ENCODE peak calls at places on chromosomes 12 and 14, in ten cellular contexts. N, C, I, K, Z, E, O, F, W and Y are unnamed samples.

GRCh38 chr14:101496779-101497420 is 64.4 kb upstream of the DIO3 start:
- DNase-seq in N (no peak), C (no peak), I (no peak), K (no peak), Z (no peak), E (no peak), O (peak), F (peak), W (no peak), Y (no peak)

GRCh38 chr14:56903304-56904021 is 93.2 kb upstream of the OTX2 start:
- DNase-seq in N (no peak), C (no peak), I (no peak), K (no peak), Z (no peak), E (no peak), O (no peak), F (no peak), W (no peak), Y (no peak)

GRCh38 chr12:57236224-57236924 is 6.9 kb downstream of the SHMT2 start:
- DNase-seq in N (no peak), C (no peak), I (no peak), K (no peak), Z (no peak), E (no peak), O (peak), F (peak), W (no peak), Y (no peak)

GRCh38 chr14:60665178-60665555 is 15.9 kb upstream of the SIX1 start:
- DNase-seq in N (no peak), C (no peak), I (no peak), K (no peak), Z (no peak), E (no peak), O (no peak), F (no peak), W (no peak), Y (peak)

GRCh38 chr12:2052861-2053674 is at the start of gene CACNA1C:
- DNase-seq in N (peak), C (peak), I (no peak), K (peak), Z (peak), E (no peak), O (peak), F (peak), W (peak), Y (peak)

GRCh38 chr12:77124767-77125166 is 59.4 kb upstream of the E2F7 start:
- DNase-seq in N (no peak), C (peak), I (no peak), K (no peak), Z (no peak), E (no peak), O (no peak), F (no peak), W (no peak), Y (no peak)

GRCh38 chr12:46786774-46787173 is 39.0 kb downstream of the SLC38A4 start:
- DNase-seq in N (peak), C (no peak), I (no peak), K (peak), Z (no peak), E (peak), O (no peak), F (no peak), W (no peak), Y (no peak)

GRCh38 chr14:21267886-21268611 is 1.2 kb downstream of the HNRNPC start:
- DNase-seq in N (no peak), C (peak), I (no peak), K (peak), Z (no peak), E (no peak), O (no peak), F (no peak), W (peak), Y (no peak)

GRCh38 chr14:89379891-89380820 is 36.9 kb downstream of the FOXN3 start:
- DNase-seq in N (no peak), C (no peak), I (no peak), K (no peak), Z (no peak), E (no peak), O (no peak), F (no peak), W (no peak), Y (no peak)

GRCh38 chr12:91108196-91108595 is 3.1 kb downstream of the LUM start:
- DNase-seq in N (no peak), C (no peak), I (no peak), K (no peak), Z (no peak), E (no peak), O (no peak), F (no peak), W (no peak), Y (no peak)

GRCh38 chr12:115240251-115240650 is 556.3 kb upstream of the TBX3 start:
- DNase-seq in N (no peak), C (no peak), I (no peak), K (no peak), Z (no peak), E (no peak), O (no peak), F (no peak), W (no peak), Y (no peak)

GRCh38 chr12:80714055-80714454 is 2.7 kb upstream of the MYF5 start:
- DNase-seq in N (no peak), C (no peak), I (no peak), K (peak), Z (no peak), E (no peak), O (no peak), F (peak), W (no peak), Y (no peak)

GRCh38 chr12:91422811-91423210 is 240.2 kb upstream of the DCN start:
- DNase-seq in N (no peak), C (no peak), I (no peak), K (no peak), Z (no peak), E (no peak), O (no peak), F (no peak), W (peak), Y (no peak)

GRCh38 chr14:68685419-68686211 is 107.3 kb downstream of the ZFP36L1 start:
- DNase-seq in N (no peak), C (peak), I (no peak), K (peak), Z (no peak), E (no peak), O (peak), F (no peak), W (peak), Y (no peak)

GRCh38 chr12:95074766-95075165 is 1.3 kb upstream of the NR2C1 start:
- DNase-seq in N (no peak), C (no peak), I (no peak), K (peak), Z (no peak), E (no peak), O (no peak), F (no peak), W (no peak), Y (no peak)

GRCh38 chr12:53733051-53733812 is 6.0 kb upstream of the CALCOCO1 start:
- DNase-seq in N (no peak), C (peak), I (no peak), K (no peak), Z (no peak), E (no peak), O (no peak), F (no peak), W (no peak), Y (no peak)

GRCh38 chr12:96103067-96103650 is 67.8 kb upstream of the LTA4H start:
- DNase-seq in N (no peak), C (no peak), I (no peak), K (peak), Z (no peak), E (no peak), O (no peak), F (no peak), W (no peak), Y (no peak)

GRCh38 chr12:67911293-67911637 is 78.0 kb upstream of the IFNG-AS1 start:
- DNase-seq in N (no peak), C (no peak), I (no peak), K (peak), Z (no peak), E (no peak), O (no peak), F (no peak), W (peak), Y (no peak)

GRCh38 chr12:61823102-61823501 is 437.1 kb upstream of the USP15 start:
- DNase-seq in N (no peak), C (no peak), I (no peak), K (no peak), Z (no peak), E (no peak), O (no peak), F (no peak), W (no peak), Y (no peak)

GRCh38 chr14:103057372-103058208 is at the start of gene CDC42BPB:
- DNase-seq in N (peak), C (peak), I (no peak), K (peak), Z (peak), E (peak), O (peak), F (peak), W (peak), Y (peak)

GRCh38 chr12:95548539-95549391 is 2.5 kb downstream of the USP44 start:
- DNase-seq in N (no peak), C (peak), I (no peak), K (no peak), Z (no peak), E (no peak), O (peak), F (peak), W (peak), Y (peak)

GRCh38 chr14:68655961-68656360 is 136.9 kb downstream of the ZFP36L1 start:
- DNase-seq in N (no peak), C (no peak), I (no peak), K (no peak), Z (no peak), E (no peak), O (no peak), F (peak), W (no peak), Y (no peak)

GRCh38 chr12:30308010-30308717 is 387.5 kb downstream of the IPO8 start:
- DNase-seq in N (no peak), C (peak), I (no peak), K (no peak), Z (no peak), E (no peak), O (no peak), F (no peak), W (no peak), Y (no peak)

GRCh38 chr14:61381589-61381988 is 60.2 kb downstream of the PRKCH start:
- DNase-seq in N (no peak), C (no peak), I (no peak), K (no peak), Z (no peak), E (no peak), O (no peak), F (no peak), W (no peak), Y (no peak)

GRCh38 chr14:35223927-35224326 is 68.3 kb upstream of the PSMA6 start:
- DNase-seq in N (no peak), C (no peak), I (no peak), K (no peak), Z (no peak), E (no peak), O (no peak), F (no peak), W (no peak), Y (no peak)

GRCh38 chr12:132345126-132345525 is 15.7 kb upstream of the GALNT9 start:
- DNase-seq in N (no peak), C (no peak), I (no peak), K (no peak), Z (no peak), E (no peak), O (no peak), F (no peak), W (no peak), Y (no peak)

GRCh38 chr14:41285193-41285748 is 321.4 kb upstream of the LRFN5 start:
- DNase-seq in N (no peak), C (peak), I (peak), K (peak), Z (no peak), E (no peak), O (no peak), F (no peak), W (peak), Y (peak)

GRCh38 chr14:77892890-77893484 is 93.1 kb downstream of the ADCK1 start:
- DNase-seq in N (no peak), C (no peak), I (no peak), K (no peak), Z (no peak), E (no peak), O (no peak), F (no peak), W (no peak), Y (no peak)

GRCh38 chr12:25023808-25024207 is 74.9 kb upstream of the BCAT1 start:
- DNase-seq in N (no peak), C (no peak), I (no peak), K (no peak), Z (no peak), E (no peak), O (no peak), F (no peak), W (no peak), Y (no peak)

GRCh38 chr12:92253301-92253700 is 107.7 kb upstream of the BTG1 start:
- DNase-seq in N (no peak), C (no peak), I (no peak), K (no peak), Z (no peak), E (no peak), O (no peak), F (no peak), W (no peak), Y (no peak)

GRCh38 chr14:46840971-46841729 is 189.6 kb upstream of the RPL10L start:
- DNase-seq in N (no peak), C (no peak), I (no peak), K (no peak), Z (no peak), E (no peak), O (no peak), F (no peak), W (no peak), Y (no peak)

GRCh38 chr12:31590730-31591307 is at the start of gene DENND5B:
- DNase-seq in N (peak), C (peak), I (no peak), K (peak), Z (peak), E (peak), O (peak), F (peak), W (peak), Y (peak)

GRCh38 chr12:66861157-66861750 is 182.4 kb upstream of the GRIP1 start:
- DNase-seq in N (peak), C (peak), I (peak), K (peak), Z (no peak), E (peak), O (peak), F (no peak), W (peak), Y (peak)

GRCh38 chr14:35046751-35047536 is 872 bp downstream of the FAM177A1 start:
- DNase-seq in N (no peak), C (peak), I (no peak), K (peak), Z (no peak), E (peak), O (no peak), F (no peak), W (no peak), Y (peak)

GRCh38 chr12:71449373-71450070 is 9.9 kb downstream of the LGR5 start:
- DNase-seq in N (no peak), C (no peak), I (no peak), K (no peak), Z (no peak), E (no peak), O (no peak), F (no peak), W (no peak), Y (no peak)